ENCODE peak calls at places on chromosomes 3 and 15, in five cellular contexts. G is GM23338, H is brain microvascular endothelial cell, C is AG04449, M is astrocyte of the spinal cord. Z is an unnamed sample.

GRCh38 chr3:66406186-66406585 is 94.6 kb downstream of the LRIG1 start:
- DNase-seq in H (no peak), G (no peak), M (no peak), C (no peak), Z (no peak)

GRCh38 chr3:127630811-127631714 is 2.1 kb downstream of the PODXL2 start:
- DNase-seq in H (no peak), M (no peak), C (no peak), G (no peak), Z (no peak)

GRCh38 chr3:15542641-15543040 is 21.1 kb upstream of the COLQ start:
- DNase-seq in M (no peak), C (no peak), G (no peak), H (no peak), Z (no peak)

GRCh38 chr3:153138267-153139210 is 23.5 kb upstream of the RAP2B start:
- DNase-seq in H (peak), C (peak), M (peak), G (peak), Z (peak)

GRCh38 chr15:25268166-25268565 is 170.7 kb downstream of the UBE3A start:
- DNase-seq in M (no peak), G (peak), H (no peak), C (no peak), Z (no peak)

GRCh38 chr3:177802151-177802900 is 605.0 kb upstream of the TBL1XR1 start:
- DNase-seq in C (no peak), H (no peak), G (no peak), M (peak), Z (no peak)

GRCh38 chr3:138987181-138987580 is 18.9 kb downstream of the PRR23A start:
- DNase-seq in C (no peak), G (no peak), H (no peak), M (no peak), Z (no peak)

GRCh38 chr15:95446854-95447253 is 883.6 kb upstream of the NR2F2 start:
- DNase-seq in G (no peak), H (no peak), C (no peak), M (no peak), Z (peak)

GRCh38 chr15:99511529-99511864 is 54.3 kb upstream of the MEF2A start:
- DNase-seq in G (no peak), M (peak), C (peak), H (peak), Z (no peak)

GRCh38 chr3:131535131-131535530 is 32.4 kb upstream of the MRPL3 start:
- DNase-seq in C (no peak), G (no peak), H (no peak), M (peak), Z (no peak)

GRCh38 chr3:141920701-141921100 is 44.3 kb downstream of the ATP1B3 start:
- DNase-seq in C (no peak), G (no peak), M (no peak), H (no peak), Z (no peak)

GRCh38 chr15:99744142-99744541 is 10.9 kb upstream of the LYSMD4 start:
- DNase-seq in M (no peak), G (peak), H (no peak), C (no peak), Z (no peak)

GRCh38 chr3:37115451-37115850 is 58.9 kb downstream of the LRRFIP2 start:
- DNase-seq in C (no peak), G (no peak), H (peak), M (peak), Z (no peak)

GRCh38 chr3:111764645-111765091 is 94.4 kb upstream of the PHLDB2 start:
- DNase-seq in M (no peak), G (peak), C (no peak), H (no peak), Z (no peak)

GRCh38 chr15:42729409-42729808 is 7.5 kb downstream of the CDAN1 start:
- DNase-seq in C (no peak), H (no peak), G (no peak), M (no peak), Z (no peak)

GRCh38 chr3:172153335-172153861 is 114.0 kb downstream of the FNDC3B start:
- DNase-seq in C (peak), M (peak), G (no peak), H (peak), Z (no peak)

GRCh38 chr15:95247068-95247984 is 1016.0 kb downstream of the MCTP2 start:
- DNase-seq in H (peak), G (no peak), C (peak), M (peak), Z (no peak)

GRCh38 chr15:47813985-47814384 is 96.7 kb downstream of the SEMA6D start:
- DNase-seq in H (no peak), M (no peak), G (no peak), C (no peak), Z (peak)

GRCh38 chr3:44970916-44971490 is 5.0 kb downstream of the ZDHHC3 start:
- DNase-seq in C (no peak), H (no peak), G (no peak), M (no peak), Z (no peak)

GRCh38 chr15:101025896-101026631 is 106.9 kb downstream of the LRRK1 start:
- DNase-seq in G (no peak), H (no peak), M (no peak), C (no peak), Z (no peak)

GRCh38 chr3:156985689-156986088 is 159.5 kb downstream of the LEKR1 start:
- DNase-seq in M (no peak), C (no peak), G (no peak), H (no peak), Z (no peak)

GRCh38 chr15:42035362-42035761 is 14.5 kb upstream of the PLA2G4E start:
- DNase-seq in C (no peak), M (no peak), H (no peak), G (peak), Z (no peak)

GRCh38 chr15:70853270-70853854 is 595 bp downstream of the LARP6 start:
- DNase-seq in G (peak), H (peak), M (peak), C (no peak), Z (peak)

GRCh38 chr3:126355777-126356372 is 1.3 kb downstream of the KLF15 start:
- DNase-seq in C (no peak), M (peak), G (peak), H (peak), Z (no peak)

GRCh38 chr3:66858656-66859381 is 139.3 kb upstream of the KBTBD8 start:
- DNase-seq in M (no peak), H (no peak), G (peak), C (no peak), Z (no peak)

DNA sequence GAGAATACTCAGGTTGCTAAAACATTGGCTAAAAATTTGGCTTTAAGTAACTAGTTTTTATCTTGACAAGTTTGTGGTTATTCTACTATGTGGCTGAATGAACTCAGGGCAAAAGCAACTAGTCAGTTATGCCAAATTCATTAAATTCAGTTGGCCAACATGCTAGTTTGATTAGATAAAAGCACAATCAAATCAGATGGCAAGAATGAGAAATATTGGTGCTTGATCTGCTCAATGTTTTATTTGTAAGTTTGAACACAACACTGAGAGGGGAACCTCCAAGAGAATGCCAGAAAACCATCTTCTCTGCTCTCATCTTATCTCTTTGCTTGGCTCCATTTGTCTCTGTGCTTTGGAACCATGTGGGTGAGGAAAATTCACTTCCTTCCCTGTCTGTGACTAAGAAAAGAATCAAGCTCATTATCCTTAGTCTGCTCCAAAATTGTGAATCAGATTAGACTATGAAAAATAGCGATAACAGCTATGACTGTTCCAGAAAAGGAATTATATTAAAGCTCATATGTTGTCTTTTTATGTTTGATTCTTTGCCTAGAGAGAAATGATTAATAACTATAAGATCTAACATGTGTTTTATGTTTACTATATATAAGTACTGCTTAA is 43.6 kb upstream of the DCBLD2 start:
- DNase-seq in C (no peak), H (no peak), G (no peak), M (peak), Z (no peak)
- H3K4me3 ChIP-seq in C (no peak), H (no peak), G (no peak), M (no peak), Z (no peak)

GRCh38 chr15:80309769-80310384 is 57.9 kb upstream of the CTXND1 start:
- DNase-seq in G (peak), C (peak), H (no peak), M (peak), Z (no peak)
- TF ChIP-seq CTCF in G (peak), C (peak), H (peak), M (peak), Z (peak)

DNA sequence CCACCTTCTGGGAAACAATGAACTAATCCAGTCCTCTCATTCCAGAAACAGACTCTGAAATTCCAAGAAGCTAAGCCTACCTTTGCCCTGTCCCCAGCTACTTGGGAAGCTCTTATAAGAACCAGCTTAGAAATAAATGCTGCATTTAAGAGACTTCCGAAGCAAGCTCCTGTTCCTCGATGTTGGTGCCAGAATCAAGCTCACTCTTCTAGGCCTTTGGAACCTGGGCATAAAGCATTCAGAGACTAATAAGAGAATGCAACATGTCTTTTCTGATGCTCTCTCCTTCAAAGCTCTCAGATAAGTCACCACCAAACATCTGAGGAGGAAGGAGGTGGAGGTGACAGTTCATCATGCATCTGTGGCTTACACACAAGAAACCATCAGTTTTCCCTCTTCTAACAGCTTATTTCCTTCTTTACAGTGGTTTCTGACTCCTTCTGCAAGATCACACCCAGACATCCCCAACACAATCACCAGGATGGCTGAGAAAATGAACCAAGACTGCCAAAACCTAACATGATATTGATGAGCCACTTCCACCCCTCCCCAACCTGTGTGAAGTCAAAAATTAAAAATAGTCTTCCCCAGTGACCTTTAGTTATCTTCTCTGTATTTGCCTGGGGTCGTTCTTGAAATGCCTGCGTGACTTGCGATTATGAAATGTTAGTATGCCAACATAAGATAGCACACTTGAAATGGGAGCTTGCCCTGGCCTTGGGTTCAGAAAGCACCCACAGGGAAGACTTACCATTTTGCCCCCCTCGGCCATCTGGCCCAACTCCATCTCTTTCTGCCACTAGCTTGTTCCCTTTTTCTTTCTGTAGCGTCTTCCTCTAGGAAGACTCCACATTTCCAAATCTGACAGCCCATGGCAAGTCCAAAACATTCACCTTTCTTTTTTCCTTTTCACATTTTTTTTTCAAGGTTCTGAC is 11.5 kb downstream of the ARHGEF3 start:
- DNase-seq in C (no peak), G (no peak), M (no peak), H (no peak), Z (no peak)
- H3K4me3 ChIP-seq in C (no peak), G (no peak), M (no peak), H (no peak), Z (no peak)

GRCh38 chr15:69027976-69028518 is 13.6 kb downstream of the NOX5 start:
- DNase-seq in C (no peak), H (no peak), G (no peak), M (no peak), Z (no peak)

GRCh38 chr15:69032006-69032405 is 17.5 kb downstream of the NOX5 start:
- DNase-seq in H (no peak), M (no peak), C (no peak), G (no peak), Z (no peak)

GRCh38 chr15:69034352-69034751 is 19.9 kb downstream of the NOX5 start:
- DNase-seq in C (peak), G (no peak), M (peak), H (peak), Z (no peak)

GRCh38 chr15:69032703-69033373 is 18.3 kb downstream of the NOX5 start:
- DNase-seq in G (no peak), H (no peak), M (no peak), C (no peak), Z (no peak)

DNA sequence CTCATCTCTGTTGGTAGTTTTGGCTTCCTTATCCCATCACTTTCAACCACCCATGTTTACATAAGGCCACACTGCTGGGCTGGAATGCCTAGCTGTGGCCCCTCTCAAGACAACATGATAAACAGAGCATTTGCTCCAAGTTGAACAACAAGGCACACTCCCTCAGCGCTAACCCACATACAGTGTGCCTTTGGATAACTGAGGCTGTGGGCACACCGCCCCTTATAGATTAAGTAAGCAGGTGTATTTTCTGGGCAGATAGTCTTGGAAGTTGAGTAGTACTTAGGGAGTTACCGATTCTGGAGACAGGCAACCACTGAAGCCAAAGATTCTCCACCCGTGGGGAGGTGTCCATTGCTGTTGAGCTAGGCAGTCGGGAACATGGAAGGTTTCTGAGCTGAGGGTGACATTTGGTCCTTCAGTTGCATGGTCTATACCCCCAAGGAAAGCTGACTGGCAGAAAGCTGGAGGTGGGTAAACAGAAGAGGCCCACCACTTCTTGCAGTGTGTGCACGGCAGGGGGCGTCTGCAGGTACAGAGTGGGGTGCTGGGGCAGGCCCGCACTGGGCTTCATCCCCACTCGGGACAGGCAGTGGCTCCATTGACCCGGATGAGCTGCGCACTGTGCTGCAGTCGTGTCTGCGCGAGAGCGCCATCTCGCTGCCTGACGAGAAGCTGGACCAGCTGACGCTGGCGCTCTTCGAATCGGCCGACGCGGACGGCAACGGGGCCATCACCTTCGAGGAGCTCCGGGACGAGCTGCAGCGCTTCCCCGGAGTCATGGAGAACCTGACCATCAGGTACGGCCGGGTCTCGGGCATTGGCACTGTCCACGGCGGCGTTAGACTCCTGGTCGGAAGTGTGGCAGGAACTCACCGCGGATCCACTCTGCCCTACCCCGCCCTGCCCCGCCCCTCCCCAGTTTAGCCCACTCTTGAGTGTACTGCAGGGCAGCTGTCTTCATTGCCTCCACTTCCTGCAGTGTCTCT is 16.8 kb downstream of the NOX5 start:
- DNase-seq in G (peak), M (peak), H (peak), C (no peak), Z (peak)
- TF ChIP-seq CTCF in G (peak), M (peak), H (peak), C (peak), Z (peak)

DNA sequence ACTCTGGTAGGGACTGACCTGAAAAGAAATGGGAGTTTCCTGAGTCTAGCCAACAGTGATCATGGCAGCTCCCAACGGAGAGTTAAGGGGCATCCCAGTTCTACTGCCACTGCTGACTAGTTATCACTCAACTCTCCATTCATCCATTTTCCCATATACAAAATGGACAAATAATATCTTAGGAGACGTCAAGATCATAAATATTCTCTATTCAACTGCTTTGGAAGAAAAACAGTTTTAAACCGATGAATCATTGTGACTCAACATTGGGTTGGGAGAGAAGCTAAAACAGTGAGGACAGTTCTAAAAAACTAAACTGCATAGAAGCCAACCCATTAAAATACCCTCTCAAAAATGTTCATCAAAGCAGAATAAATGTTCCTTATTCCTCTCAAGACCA is 57.6 kb upstream of the CHRM5 start:
- DNase-seq in G (no peak), M (peak), C (no peak), H (peak), Z (no peak)
- H3K4me3 ChIP-seq in G (no peak), M (no peak), C (no peak), H (no peak), Z (no peak)

GRCh38 chr15:35546581-35547381 is 816 bp upstream of the DPH6 start:
- DNase-seq in H (no peak), M (no peak), C (no peak), G (peak), Z (no peak)

GRCh38 chr15:35545316-35545824 is 595 bp downstream of the DPH6 start:
- DNase-seq in G (peak), M (peak), H (peak), C (no peak), Z (no peak)

GRCh38 chr15:35548435-35548834 is 2.5 kb upstream of the DPH6 start:
- DNase-seq in H (no peak), M (no peak), G (peak), C (no peak), Z (no peak)

GRCh38 chr15:35547775-35548364 is 1.9 kb upstream of the DPH6 start:
- DNase-seq in H (no peak), G (peak), M (no peak), C (no peak), Z (no peak)

GRCh38 chr15:35545825-35546580 is at the start of gene DPH6:
- DNase-seq in H (peak), C (peak), M (peak), G (peak), Z (peak)
- TF ChIP-seq CTCF in H (no peak), C (no peak), M (peak), G (no peak), Z (no peak)

GRCh38 chr15:67407709-67408257 is 113.1 kb upstream of the C15orf61 start:
- DNase-seq in M (no peak), G (no peak), C (no peak), H (no peak), Z (no peak)
- H3K4me3 ChIP-seq in M (no peak), G (no peak), C (no peak), H (no peak), Z (no peak)

DNA sequence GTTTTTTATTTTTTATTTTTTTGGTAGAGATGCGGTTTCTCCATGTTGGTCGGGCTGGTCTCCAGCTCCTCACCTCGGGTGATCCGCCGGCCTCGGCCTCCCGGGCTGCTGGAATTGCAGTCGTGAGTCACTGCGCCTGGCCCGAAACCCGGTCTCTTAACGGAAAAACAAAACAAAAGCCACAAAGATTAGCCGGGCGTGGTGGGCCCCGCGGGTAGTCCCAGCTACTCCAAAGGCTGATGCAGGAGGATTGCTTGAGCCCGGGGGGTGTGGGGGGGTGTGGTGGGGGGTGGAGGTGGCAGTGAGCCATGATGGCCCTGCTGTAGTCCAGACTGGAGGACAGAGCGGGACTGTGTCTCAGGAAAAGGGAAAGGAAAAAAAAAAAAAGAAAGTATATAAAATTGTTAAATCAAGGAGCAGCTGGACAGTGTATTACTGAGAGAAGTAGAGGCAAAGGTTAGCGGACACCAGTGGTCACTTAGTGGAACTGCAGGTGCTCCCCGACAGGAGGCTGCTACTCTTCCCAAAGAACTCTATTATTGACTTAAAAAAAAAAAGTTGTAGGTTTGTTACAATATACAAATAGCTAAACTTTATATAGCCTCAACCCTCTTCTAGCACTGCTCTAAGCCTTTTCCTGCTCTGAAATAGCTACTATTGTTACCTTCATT is 30.3 kb upstream of the TUBGCP5 start:
- DNase-seq in G (peak), M (no peak), C (no peak), H (no peak), Z (no peak)
- TF ChIP-seq CTCF in G (peak), M (no peak), C (no peak), H (peak), Z (no peak)

Z was measured in GM06990.